ENCODE peak calls at places on chromosome 1, in nine cellular contexts. B is neural progenitor cell, F is GM23338, J is HCT116, Y is hepatocyte, X is GM23248, E is fibroblast of lung, V is MM.1S, H is mammary epithelial cell. R is an unnamed sample.

GRCh38 chr1:230205719-230206198 is 138.7 kb downstream of the GALNT2 start:
- DNase-seq in V (no peak), B (no peak), Y (no peak), E (no peak), F (no peak), X (peak), J (no peak), H (peak), R (peak)

GRCh38 chr1:167136191-167136614 is 42.3 kb downstream of the STYXL2 start:
- DNase-seq in X (peak), H (peak), J (no peak), F (peak), Y (peak), B (peak), E (peak), V (no peak), R (peak)

GRCh38 chr1:34316773-34317172 is 140.1 kb downstream of the C1orf94 start:
- DNase-seq in J (no peak), E (no peak), H (no peak), F (no peak), Y (no peak), V (no peak), X (no peak), B (no peak), R (no peak)

GRCh38 chr1:81811757-81812371 is 11.1 kb downstream of the ADGRL2 start:
- DNase-seq in B (no peak), H (no peak), X (peak), Y (no peak), F (no peak), E (peak), J (peak), V (peak), R (no peak)

GRCh38 chr1:41898191-41898713 is 20.5 kb downstream of the HIVEP3 start:
- DNase-seq in X (peak), E (peak), F (no peak), J (no peak), B (no peak), Y (no peak), H (no peak), V (peak), R (peak)

GRCh38 chr1:247494746-247495145 is 36.8 kb upstream of the OR2B11 start:
- DNase-seq in X (peak), Y (peak), V (no peak), J (no peak), H (no peak), F (no peak), B (no peak), E (no peak), R (no peak)

GRCh38 chr1:31588751-31589515 is 12.6 kb downstream of the TINAGL1 start:
- DNase-seq in H (no peak), E (no peak), J (no peak), V (no peak), X (peak), B (peak), Y (peak), F (peak), R (peak)

GRCh38 chr1:42379794-42380616 is 587 bp upstream of the RIMKLA start:
- DNase-seq in B (peak), J (no peak), E (peak), V (peak), X (peak), F (peak), Y (peak), H (no peak), R (peak)

GRCh38 chr1:214295934-214296333 is 15.0 kb downstream of the SMYD2 start:
- DNase-seq in H (no peak), J (no peak), F (no peak), E (no peak), Y (no peak), V (no peak), X (no peak), B (no peak), R (no peak)

GRCh38 chr1:7225711-7226505 is 440.7 kb downstream of the CAMTA1 start:
- DNase-seq in Y (no peak), F (no peak), V (no peak), B (no peak), J (no peak), H (no peak), E (no peak), X (peak), R (no peak)

GRCh38 chr1:172208635-172209034 is 211.8 kb upstream of the C1orf105 start:
- DNase-seq in X (no peak), F (no peak), B (no peak), Y (no peak), H (no peak), V (no peak), J (no peak), E (no peak), R (no peak)

GRCh38 chr1:39949891-39950290 is 5.1 kb upstream of the MFSD2A start:
- DNase-seq in J (no peak), H (peak), E (no peak), X (no peak), V (no peak), Y (no peak), F (no peak), B (no peak), R (no peak)

GRCh38 chr1:52551476-52552235 is 1.2 kb downstream of the TUT4 start:
- DNase-seq in V (peak), H (peak), B (peak), X (peak), Y (peak), J (no peak), E (peak), F (peak), R (peak)

GRCh38 chr1:59393211-59394180 is 96.6 kb downstream of the FGGY start:
- DNase-seq in J (no peak), Y (peak), B (peak), F (peak), E (peak), V (no peak), H (no peak), X (peak), R (no peak)

GRCh38 chr1:98323906-98324358 is 337.6 kb upstream of the SNX7 start:
- DNase-seq in E (peak), Y (peak), F (peak), X (peak), H (peak), V (no peak), J (peak), B (no peak), R (peak)

GRCh38 chr1:12124693-12125421 is 41.9 kb upstream of the TNFRSF1B start:
- DNase-seq in X (peak), E (peak), J (peak), V (peak), H (peak), B (peak), F (peak), Y (peak), R (peak)

GRCh38 chr1:60553730-60554129 is 480.2 kb upstream of the C1orf87 start:
- DNase-seq in X (no peak), Y (no peak), B (no peak), V (no peak), E (no peak), F (no peak), H (no peak), J (no peak), R (no peak)

GRCh38 chr1:87644500-87645245 is 316.0 kb downstream of the LMO4 start:
- DNase-seq in V (no peak), E (peak), H (peak), B (no peak), X (peak), Y (peak), F (no peak), J (no peak), R (no peak)

GRCh38 chr1:27049607-27050006 is 37.0 kb upstream of the TENT5B start:
- DNase-seq in F (peak), Y (no peak), V (peak), J (no peak), H (no peak), E (no peak), X (no peak), B (no peak), R (peak)

GRCh38 chr1:21338568-21339401 is 48.5 kb upstream of the ECE1 start:
- DNase-seq in Y (peak), V (no peak), B (no peak), H (no peak), F (no peak), J (no peak), E (peak), X (peak), R (no peak)

GRCh38 chr1:97433094-97433493 is 487.7 kb downstream of the DPYD start:
- DNase-seq in F (no peak), E (no peak), X (no peak), Y (no peak), J (no peak), V (no peak), B (no peak), H (no peak), R (peak)

GRCh38 chr1:203937678-203938330 is 76.4 kb downstream of the SNRPE start:
- DNase-seq in Y (no peak), E (peak), F (no peak), B (no peak), H (no peak), X (no peak), V (peak), J (no peak), R (no peak)

GRCh38 chr1:30400436-30400975 is 322.9 kb downstream of the MATN1 start:
- DNase-seq in F (no peak), Y (no peak), V (no peak), E (no peak), B (no peak), J (no peak), H (no peak), X (no peak), R (no peak)

GRCh38 chr1:206725053-206725963 is 40.6 kb downstream of the MAPKAPK2 start:
- DNase-seq in B (peak), Y (peak), X (peak), E (peak), H (no peak), V (peak), J (peak), F (peak), R (peak)

GRCh38 chr1:208461680-208462079 is 217.5 kb upstream of the PLXNA2 start:
- DNase-seq in B (peak), H (no peak), J (no peak), E (no peak), Y (no peak), X (no peak), F (peak), V (peak), R (no peak)

GRCh38 chr1:222310830-222311229 is 237.1 kb downstream of the HHIPL2 start:
- DNase-seq in F (no peak), Y (no peak), H (no peak), V (peak), E (no peak), J (no peak), B (no peak), X (peak), R (no peak)

GRCh38 chr1:150973826-150974579 is 632 bp downstream of the CERS2 start:
- DNase-seq in J (no peak), E (no peak), F (peak), H (peak), B (peak), X (peak), Y (peak), V (peak), R (peak)

GRCh38 chr1:246565751-246566127 is 322 bp downstream of the TFB2M start:
- DNase-seq in H (no peak), E (no peak), V (no peak), F (peak), X (peak), J (no peak), Y (no peak), B (peak), R (no peak)

GRCh38 chr1:112637257-112638108 is 17.9 kb downstream of the CAPZA1 start:
- DNase-seq in B (no peak), H (peak), F (no peak), E (no peak), Y (no peak), V (no peak), J (no peak), X (peak), R (no peak)

GRCh38 chr1:19485362-19486187 is at the start of gene CAPZB:
- DNase-seq in J (peak), H (peak), F (peak), E (peak), X (peak), B (peak), V (peak), Y (peak), R (peak)

GRCh38 chr1:217135569-217135915 is 412.3 kb upstream of the ESRRG start:
- DNase-seq in X (peak), E (peak), Y (no peak), F (peak), J (no peak), V (peak), H (peak), B (peak), R (no peak)

GRCh38 chr1:109269212-109269980 is 13.5 kb downstream of the PSRC1 start:
- DNase-seq in E (no peak), F (no peak), Y (no peak), X (no peak), V (no peak), J (no peak), H (no peak), B (no peak), R (no peak)

GRCh38 chr1:15180945-15181523 is 27.5 kb downstream of the TMEM51 start:
- DNase-seq in J (no peak), H (no peak), E (no peak), F (no peak), Y (no peak), X (no peak), B (no peak), V (no peak), R (no peak)

GRCh38 chr1:65904681-65905083 is 112.0 kb downstream of the PDE4B start:
- DNase-seq in X (peak), B (no peak), V (no peak), F (no peak), J (no peak), E (no peak), Y (no peak), H (no peak), R (peak)

GRCh38 chr1:85048296-85049064 is at the start of gene MCOLN3:
- DNase-seq in H (peak), F (peak), X (peak), Y (peak), J (peak), E (no peak), V (peak), B (peak), R (peak)

GRCh38 chr1:15919316-15919715 is 56.6 kb downstream of the ZBTB17 start:
- DNase-seq in B (no peak), J (no peak), V (no peak), F (no peak), Y (no peak), H (peak), X (peak), E (peak), R (peak)

DNA sequence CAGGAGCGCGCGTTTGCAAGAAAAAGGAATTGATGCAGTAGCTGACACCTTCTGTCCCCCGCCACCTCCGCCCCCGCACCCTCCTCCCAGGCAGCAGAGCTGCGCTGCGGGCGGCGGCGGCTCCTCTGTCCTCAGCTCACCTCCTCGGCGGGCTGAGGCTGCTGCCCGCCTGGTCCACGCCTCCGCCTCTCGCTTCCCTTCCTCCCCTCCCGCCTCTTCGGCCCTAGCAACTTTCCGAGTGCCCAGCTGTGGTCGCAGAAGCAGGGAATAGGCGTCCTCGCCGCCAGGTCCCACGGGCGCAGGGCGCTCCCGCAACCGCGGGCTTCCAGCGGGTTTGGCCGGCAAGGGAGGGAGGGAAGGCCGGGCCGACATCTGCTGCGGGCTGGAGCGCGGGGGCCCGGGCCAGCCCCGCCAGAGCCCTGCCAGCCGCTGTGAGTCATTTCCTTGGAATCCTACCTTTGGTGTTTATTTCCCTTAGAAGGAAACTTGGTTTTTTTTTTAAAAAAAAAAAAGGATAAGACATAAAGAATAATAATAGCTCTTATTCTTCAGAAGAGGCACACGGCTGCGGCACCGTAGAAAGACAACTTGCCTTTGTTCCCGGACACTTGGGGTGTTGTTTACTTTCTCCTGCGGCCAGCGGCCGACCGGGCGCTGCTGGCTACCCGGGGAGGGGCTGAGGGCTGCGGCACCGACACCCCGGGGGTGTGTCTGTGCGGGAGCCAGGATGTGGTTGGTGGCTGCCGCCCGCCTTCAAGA is 1.1 kb downstream of the SERTAD4 start:
- DNase-seq in X (peak), B (peak), V (peak), J (peak), E (peak), Y (peak), F (peak), H (peak), R (peak)
- TF ChIP-seq EZH2 in X (no peak), B (peak), V (no peak), J (peak), E (no peak), Y (peak), F (no peak), H (no peak), R (peak)

GRCh38 chr1:200035956-200036615 is 8.6 kb downstream of the NR5A2 start:
- DNase-seq in Y (peak), V (no peak), X (no peak), E (no peak), B (peak), J (no peak), F (peak), H (no peak), R (no peak)
- TF ChIP-seq EZH2 in Y (peak), V (no peak), X (peak), E (peak), B (peak), J (no peak), F (peak), H (peak), R (no peak)

GRCh38 chr1:44507490-44508396 is 102.7 kb downstream of the RNF220 start:
- DNase-seq in X (no peak), E (no peak), B (peak), F (peak), J (no peak), H (no peak), V (no peak), Y (no peak), R (no peak)
- TF ChIP-seq EZH2 in X (no peak), E (no peak), B (no peak), F (no peak), J (no peak), H (no peak), V (no peak), Y (no peak), R (no peak)

DNA sequence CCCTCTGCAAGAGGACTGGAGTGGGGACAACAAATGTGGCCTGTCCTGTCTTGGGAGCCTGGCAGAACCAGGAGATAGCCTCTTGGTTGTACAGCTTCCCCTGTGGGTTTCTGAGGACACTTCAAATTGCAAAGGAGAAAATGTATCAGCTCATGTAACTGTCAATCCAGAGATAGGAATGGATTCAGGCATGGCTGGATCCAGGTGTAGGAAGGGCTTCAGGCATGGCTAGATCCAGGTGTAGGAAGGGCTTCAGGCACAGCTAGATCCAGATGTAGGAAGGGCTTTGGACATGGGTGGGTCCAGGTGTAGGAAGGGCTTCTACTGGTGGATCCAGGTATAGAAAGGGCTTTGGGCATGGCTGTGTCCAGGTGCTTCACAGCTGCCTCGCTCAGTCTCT is 30.9 kb downstream of the TP73 start:
- DNase-seq in J (no peak), X (no peak), H (no peak), V (no peak), B (no peak), Y (no peak), E (no peak), F (no peak), R (no peak)
- TF ChIP-seq EZH2 in J (no peak), X (no peak), H (no peak), V (no peak), B (no peak), Y (no peak), E (no peak), F (no peak), R (no peak)